ENCODE peak calls at places on chromosomes 4 and X, in eight cellular contexts. N is adipocyte, G is body of pancreas, Q is adrenal gland, R is right lobe of liver, O is GM23338, S is Karpas-422, C is neural progenitor cell. H is an unnamed sample.

GRCh38 chrX:154490021-154490413 is 412 bp downstream of the SLC10A3 start:
- DNase-seq in N (peak; percentile 51), G (peak; percentile 25), Q (peak; percentile 57), R (no peak), O (peak; percentile 25), S (peak; percentile 76), C (no peak), H (peak; percentile 58)

GRCh38 chr4:3121110-3121509 is 46.6 kb downstream of the HTT start:
- DNase-seq in N (no peak), G (no peak), Q (no peak), R (no peak), O (no peak), S (no peak), C (no peak), H (no peak)

GRCh38 chr4:70251945-70252277 is 9.5 kb downstream of the CSN3 start:
- DNase-seq in N (no peak), G (no peak), Q (no peak), R (no peak), O (no peak), S (peak; percentile 6), C (no peak), H (no peak)

GRCh38 chr4:95091272-95091671 is 333.5 kb downstream of the BMPR1B start:
- DNase-seq in N (peak; percentile 65), G (no peak), Q (no peak), R (no peak), O (no peak), S (no peak), C (peak; percentile 13), H (no peak)

GRCh38 chr4:75054089-75054488 is 121.2 kb downstream of the PARM1 start:
- DNase-seq in N (no peak), G (no peak), Q (no peak), R (no peak), O (no peak), S (no peak), C (no peak), H (no peak)

GRCh38 chr4:169397762-169398161 is 127.0 kb upstream of the SH3RF1 start:
- DNase-seq in N (peak; percentile 74), G (no peak), Q (no peak), R (no peak), O (no peak), S (no peak), C (no peak), H (no peak)

GRCh38 chr4:28391877-28392276 is 1531.2 kb downstream of the STIM2 start:
- DNase-seq in N (no peak), G (no peak), Q (no peak), R (no peak), O (no peak), S (no peak), C (no peak), H (no peak)

GRCh38 chr4:12633058-12633651 is 851.0 kb downstream of the RAB28 start:
- DNase-seq in N (peak; percentile 73), G (peak; percentile 76), Q (peak; percentile 65), R (peak; percentile 74), O (peak; percentile 89), S (peak; percentile 93), C (peak; percentile 85), H (peak; percentile 84)

GRCh38 chrX:44025611-44026010 is 52.4 kb upstream of the NDP start:
- DNase-seq in N (peak; percentile 37), G (no peak), Q (no peak), R (no peak), O (no peak), S (no peak), C (no peak), H (no peak)

GRCh38 chr4:18100657-18101056 is 79.1 kb upstream of the LCORL start:
- DNase-seq in N (no peak), G (no peak), Q (no peak), R (no peak), O (no peak), S (peak; percentile 57), C (no peak), H (no peak)

GRCh38 chr4:98113005-98113404 is 30.3 kb downstream of the STPG2 start:
- DNase-seq in N (peak; percentile 71), G (peak; percentile 6), Q (no peak), R (no peak), O (peak; percentile 64), S (peak; percentile 67), C (peak; percentile 69), H (no peak)

GRCh38 chr4:138953962-138954371 is 61.6 kb upstream of the NOCT start:
- DNase-seq in N (peak; percentile 89), G (peak; percentile 25), Q (peak; percentile 13), R (no peak), O (no peak), S (no peak), C (no peak), H (peak; percentile 47)

GRCh38 chr4:152398060-152398459 is 137.8 kb downstream of the FBXW7 start:
- DNase-seq in N (peak; percentile 49), G (no peak), Q (no peak), R (no peak), O (peak; percentile 37), S (peak; percentile 69), C (peak; percentile 27), H (no peak)

GRCh38 chr4:140237616-140238352 is 83.8 kb upstream of the MAML3 start:
- DNase-seq in N (peak; percentile 96), G (peak; percentile 66), Q (peak; percentile 35), R (peak; percentile 68), O (peak; percentile 89), S (peak; percentile 88), C (peak; percentile 93), H (peak; percentile 88)

GRCh38 chrX:68717663-68718442 is 70.4 kb downstream of the STARD8 start:
- DNase-seq in N (no peak), G (no peak), Q (peak; percentile 2), R (peak; percentile 43), O (no peak), S (no peak), C (no peak), H (no peak)
- H3K27me3 ChIP-seq in N (peaks cover 12% of the 10 kb centered on the region), G (no peaks in the 10 kb centered on the region), Q (no peaks in the 10 kb centered on the region), R (no peaks in the 10 kb centered on the region), O (no peaks in the 10 kb centered on the region), S (no peaks in the 10 kb centered on the region), C (no peaks in the 10 kb centered on the region), H (no peaks in the 10 kb centered on the region)

GRCh38 chrX:33210156-33210555 is 1.2 kb downstream of the DMD start:
- DNase-seq in N (no peak), G (no peak), Q (no peak), R (no peak), O (no peak), S (no peak), C (no peak), H (no peak)

GRCh38 chrX:33207056-33207455 is 4.3 kb downstream of the DMD start:
- DNase-seq in N (no peak), G (no peak), Q (no peak), R (no peak), O (no peak), S (no peak), C (no peak), H (no peak)

GRCh38 chrX:33211356-33212254 is at the start of gene DMD:
- DNase-seq in N (no peak), G (peak; percentile 50), Q (peak; percentile 55), R (no peak), O (peak; percentile 27), S (no peak), C (peak; percentile 41), H (peak; percentile 67)
- H3K4me3 ChIP-seq in N (peak within 1 kb of the TSS; percentile 85), G (no peak within 1 kb of the TSS), Q (peak within 1 kb of the TSS; percentile 51), R (no peak within 1 kb of the TSS), O (no peak within 1 kb of the TSS), S (no peak within 1 kb of the TSS), C (no peak within 1 kb of the TSS), H (peak within 1 kb of the TSS; percentile 41)

GRCh38 chrX:153477458-153477857 is 7.1 kb upstream of the HAUS7 start:
- DNase-seq in N (no peak), G (no peak), Q (no peak), R (no peak), O (no peak), S (no peak), C (no peak), H (no peak)
- H3K4me1 ChIP-seq in N (peaks cover 13% of the 10 kb centered on the region), G (peaks cover 4% of the 10 kb centered on the region), Q (no peaks in the 10 kb centered on the region), R (no peaks in the 10 kb centered on the region), O (no peaks in the 10 kb centered on the region), S (no peaks in the 10 kb centered on the region), C (no peaks in the 10 kb centered on the region), H (peaks cover 16% of the 10 kb centered on the region)

DNA sequence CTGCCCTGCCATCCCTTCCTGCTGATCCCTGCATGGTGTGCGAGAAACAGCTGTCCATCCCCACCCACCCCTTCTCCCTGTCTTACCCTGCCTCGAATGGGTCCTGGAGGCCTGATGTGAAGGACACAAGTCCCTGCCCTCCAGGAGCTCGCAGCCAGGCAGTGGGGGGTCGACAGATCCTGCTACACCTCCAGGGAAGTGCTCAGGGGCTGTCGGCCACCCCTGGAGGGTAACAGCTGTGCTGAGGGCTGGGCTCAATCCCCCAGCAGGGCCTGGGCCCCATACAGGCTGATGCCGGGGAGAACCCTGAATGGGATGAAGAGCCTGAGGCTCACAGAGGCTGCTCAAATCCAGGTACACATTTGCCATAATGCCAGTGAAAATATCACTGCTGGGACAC is 17.6 kb downstream of the HMX1 start:
- DNase-seq in N (no peak), G (no peak), Q (no peak), R (no peak), O (no peak), S (no peak), C (no peak), H (no peak)
- H3K27me3 ChIP-seq in N (peaks cover 58% of the 10 kb centered on the region), G (peaks cover 14% of the 10 kb centered on the region), Q (peaks cover 66% of the 10 kb centered on the region), R (peaks cover 14% of the 10 kb centered on the region), O (peaks cover 63% of the 10 kb centered on the region), S (no peaks in the 10 kb centered on the region), C (peaks cover 88% of the 10 kb centered on the region), H (peaks cover 18% of the 10 kb centered on the region)

H was measured in SJSA1.